ENCODE peak calls at places on chromosomes 12 and 14, in eight cellular contexts. U is heart left ventricle; F is aorta; M is lung; V is ovary; D is colonic mucosa; N is CD4-positive, alpha-beta T cell; H is PC-3. B is an unnamed sample.

GRCh38 chr12:19575307-19576243 is 136.3 kb downstream of the AEBP2 start:
- DNase-seq in F (peak; percentile 62), V (no peak), M (peak; percentile 48), U (peak; percentile 80), D (peak; percentile 23), N (no peak), H (peak; percentile 55), B (no peak)

GRCh38 chr14:99763527-99764221 is 29.5 kb upstream of the EML1 start:
- DNase-seq in V (no peak), D (no peak), N (no peak), H (no peak), F (no peak), M (no peak), U (no peak), B (no peak)

GRCh38 chr12:102169922-102170698 is 27.5 kb downstream of the PMCH start:
- DNase-seq in D (no peak), M (no peak), U (no peak), F (no peak), N (no peak), V (no peak), H (peak; percentile 60), B (no peak)

GRCh38 chr14:72714094-72714493 is 179.8 kb downstream of the DPF3 start:
- DNase-seq in V (no peak), D (no peak), F (no peak), N (peak; percentile 12), M (no peak), U (no peak), H (no peak), B (no peak)

GRCh38 chr12:58765653-58766554 is 154.4 kb downstream of the LRIG3 start:
- DNase-seq in H (peak; percentile 38), D (no peak), N (no peak), M (no peak), V (no peak), U (no peak), F (no peak), B (no peak)

GRCh38 chr14:62739647-62740046 is 305.6 kb downstream of the KCNH5 start:
- DNase-seq in H (no peak), V (no peak), D (no peak), F (no peak), M (no peak), N (no peak), U (no peak), B (no peak)

GRCh38 chr12:42790761-42791151 is 201.2 kb upstream of the PRICKLE1 start:
- DNase-seq in V (no peak), F (no peak), H (peak; percentile 74), M (no peak), N (no peak), U (no peak), D (no peak), B (no peak)

GRCh38 chr14:31208546-31209424 is 1.2 kb upstream of the HECTD1 start:
- DNase-seq in M (no peak), V (no peak), N (peak; percentile 17), D (peak; percentile 28), F (no peak), U (no peak), H (no peak), B (no peak)

GRCh38 chr14:68602507-68602906 is 190.4 kb downstream of the ZFP36L1 start:
- DNase-seq in M (no peak), H (no peak), D (no peak), V (no peak), U (no peak), F (no peak), N (no peak), B (no peak)

GRCh38 chr12:27549801-27550652 is 26.0 kb downstream of the PPFIBP1 start:
- DNase-seq in N (no peak), H (peak; percentile 99), M (peak; percentile 88), D (peak; percentile 78), F (peak; percentile 86), V (peak; percentile 87), U (peak; percentile 90), B (peak; percentile 79)

GRCh38 chr12:51661836-51662235 is 70.8 kb downstream of the SCN8A start:
- DNase-seq in H (no peak), N (no peak), V (no peak), F (no peak), D (no peak), U (no peak), M (no peak), B (no peak)

GRCh38 chr12:20120296-20120695 is 248.0 kb upstream of the PDE3A start:
- DNase-seq in D (no peak), F (no peak), M (no peak), N (no peak), U (no peak), V (no peak), H (peak; percentile 8), B (no peak)

GRCh38 chr14:47389520-47389919 is 285.9 kb downstream of the MDGA2 start:
- DNase-seq in U (no peak), N (no peak), H (no peak), V (no peak), D (no peak), M (no peak), F (no peak), B (no peak)

GRCh38 chr12:48118491-48118890 is 673 bp upstream of the PFKM start:
- DNase-seq in M (no peak), N (no peak), H (peak; percentile 15), D (no peak), U (no peak), F (no peak), V (no peak), B (no peak)

GRCh38 chr12:16603916-16604575 is 1.9 kb downstream of the LMO3 start:
- DNase-seq in D (no peak), H (no peak), V (no peak), N (no peak), U (no peak), M (no peak), F (no peak), B (no peak)

GRCh38 chr12:16603265-16603915 is 2.6 kb downstream of the LMO3 start:
- DNase-seq in F (no peak), D (no peak), N (no peak), V (no peak), H (no peak), U (no peak), M (no peak), B (no peak)

GRCh38 chr12:16600525-16600924 is 5.4 kb downstream of the LMO3 start:
- DNase-seq in M (no peak), H (no peak), U (no peak), D (no peak), F (no peak), N (no peak), V (no peak), B (no peak)

GRCh38 chr12:16604853-16605252 is 1.1 kb downstream of the LMO3 start:
- DNase-seq in M (peak; percentile 45), N (no peak), H (no peak), D (no peak), F (no peak), U (no peak), V (no peak), B (peak; percentile 15)

GRCh38 chr12:16602412-16602811 is 3.5 kb downstream of the LMO3 start:
- DNase-seq in U (no peak), H (no peak), D (no peak), F (no peak), N (no peak), M (no peak), V (no peak), B (no peak)
- H3K27ac ChIP-seq in U (no peak overlapping the region), H (no peak overlapping the region), D (no peak overlapping the region), F (no peak overlapping the region), N (no peak overlapping the region), M (no peak overlapping the region), V (no peak overlapping the region), B (no peak overlapping the region)

GRCh38 chr12:107491856-107492255 is 193.7 kb upstream of the PWP1 start:
- DNase-seq in D (no peak), H (no peak), N (no peak), M (no peak), U (no peak), F (no peak), V (no peak), B (no peak)

GRCh38 chr12:107492393-107493134 is 193.0 kb upstream of the PWP1 start:
- DNase-seq in F (no peak), M (no peak), D (peak; percentile 61), H (no peak), V (no peak), U (peak; percentile 45), N (no peak), B (no peak)

GRCh38 chr12:107493135-107493494 is 192.5 kb upstream of the PWP1 start:
- DNase-seq in M (no peak), F (no peak), H (no peak), V (no peak), U (no peak), N (no peak), D (no peak), B (no peak)

GRCh38 chr12:107494331-107494730 is 191.3 kb upstream of the PWP1 start:
- DNase-seq in H (no peak), M (no peak), U (no peak), N (no peak), D (no peak), F (no peak), V (no peak), B (no peak)

GRCh38 chr12:107493646-107494045 is 192.0 kb upstream of the PWP1 start:
- DNase-seq in D (no peak), H (no peak), V (no peak), M (no peak), N (no peak), U (no peak), F (no peak), B (no peak)
- H3K27ac ChIP-seq in D (no peak overlapping the region), H (no peak overlapping the region), V (no peak overlapping the region), M (no peak overlapping the region), N (no peak overlapping the region), U (no peak overlapping the region), F (no peak overlapping the region), B (no peak overlapping the region)

DNA sequence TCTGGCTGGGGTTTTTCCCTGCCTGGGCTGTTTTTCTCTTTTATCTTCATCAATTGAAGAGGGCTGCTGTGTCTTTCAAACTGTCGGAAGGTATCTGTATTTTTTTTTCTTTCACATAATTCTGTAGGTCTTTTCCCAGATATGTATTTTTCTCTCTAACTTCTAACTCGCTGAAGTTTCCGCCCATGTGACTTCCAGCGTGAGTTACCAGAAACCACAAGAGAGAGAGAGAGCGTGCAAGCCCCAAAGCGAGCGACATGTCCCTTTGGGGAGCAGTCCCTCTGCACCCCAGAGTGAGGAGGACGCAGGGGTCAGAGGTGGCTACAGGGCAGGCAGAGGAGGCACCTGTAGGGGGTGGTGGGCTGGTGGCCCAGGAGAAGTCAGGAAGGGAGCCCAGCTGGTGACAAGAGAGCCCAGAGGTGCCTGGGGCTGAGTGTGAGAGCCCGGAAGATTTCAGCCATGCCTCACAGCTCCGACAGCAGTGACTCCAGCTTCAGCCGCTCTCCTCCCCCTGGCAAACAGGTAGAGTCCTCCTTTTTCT is at the start of gene BATF:
- DNase-seq in V (no peak), D (peak; percentile 56), F (peak; percentile 63), M (peak; percentile 52), U (no peak), N (peak; percentile 62), H (no peak), B (no peak)
- H3K27ac ChIP-seq in V (no peak within 1 kb of the TSS), D (peak within 1 kb of the TSS; percentile 21), F (no peak within 1 kb of the TSS), M (no peak within 1 kb of the TSS), U (no peak within 1 kb of the TSS), N (peak within 1 kb of the TSS; percentile 76), H (no peak within 1 kb of the TSS), B (no peak within 1 kb of the TSS)

GRCh38 chr12:121893901-121894540 is 5.4 kb downstream of the PSMD9 start:
- DNase-seq in N (no peak), U (no peak), M (no peak), V (no peak), D (peak; percentile 42), F (no peak), H (peak; percentile 88), B (no peak)
- H3K27ac ChIP-seq in N (no peak overlapping the region), U (no peak overlapping the region), M (no peak overlapping the region), V (no peak overlapping the region), D (peak overlapping the region; percentile 3), F (no peak overlapping the region), H (peak overlapping the region; percentile 37), B (no peak overlapping the region)

GRCh38 chr14:67417633-67418032 is 5.7 kb upstream of the PLEK2 start:
- DNase-seq in N (no peak), U (no peak), D (no peak), H (no peak), F (no peak), M (peak; percentile 41), V (no peak), B (no peak)
- H3K27ac ChIP-seq in N (no peak overlapping the region), U (no peak overlapping the region), D (no peak overlapping the region), H (no peak overlapping the region), F (no peak overlapping the region), M (no peak overlapping the region), V (no peak overlapping the region), B (no peak overlapping the region)